ENCODE peak calls at places on chromosomes 1 and 21, in five cellular contexts. One of them, this sample, is unnamed.

GRCh38 chr1:211620097-211620496 is 41.1 kb upstream of the SLC30A1 start:
- DNase-seq in pancreas: no peak
- DNase-seq in midbrain: no peak
- DNase-seq in NCI-H345: no peak
- DNase-seq in HTR-8/SVneo: no peak
- DNase-seq in this sample: no peak

GRCh38 chr1:235657747-235658526 is 8.4 kb upstream of the GNG4 start:
- DNase-seq in pancreas: no peak
- DNase-seq in midbrain: no peak
- DNase-seq in NCI-H345: peak
- DNase-seq in HTR-8/SVneo: no peak
- DNase-seq in this sample: no peak

GRCh38 chr1:212671342-212672031 is 28.2 kb downstream of the BATF3 start:
- DNase-seq in pancreas: no peak
- DNase-seq in midbrain: peak
- DNase-seq in NCI-H345: peak
- DNase-seq in HTR-8/SVneo: peak
- DNase-seq in this sample: peak

GRCh38 chr1:228182296-228183030 is 16.9 kb downstream of the IBA57 start:
- DNase-seq in pancreas: no peak
- DNase-seq in midbrain: no peak
- DNase-seq in NCI-H345: no peak
- DNase-seq in HTR-8/SVneo: no peak
- DNase-seq in this sample: no peak

GRCh38 chr1:85047144-85047471 is 1.2 kb downstream of the MCOLN3 start:
- DNase-seq in pancreas: no peak
- DNase-seq in midbrain: no peak
- DNase-seq in NCI-H345: no peak
- DNase-seq in HTR-8/SVneo: no peak
- DNase-seq in this sample: no peak

GRCh38 chr1:109589177-109589576 is 30.2 kb downstream of the GNAT2 start:
- DNase-seq in pancreas: no peak
- DNase-seq in midbrain: no peak
- DNase-seq in NCI-H345: no peak
- DNase-seq in HTR-8/SVneo: no peak
- DNase-seq in this sample: no peak

GRCh38 chr21:41768371-41769042 is 1.7 kb upstream of the RIPK4 start:
- DNase-seq in pancreas: peak
- DNase-seq in midbrain: no peak
- DNase-seq in NCI-H345: peak
- DNase-seq in HTR-8/SVneo: no peak
- DNase-seq in this sample: peak

GRCh38 chr1:202165267-202165941 is 5.0 kb upstream of the PTPN7 start:
- DNase-seq in pancreas: no peak
- DNase-seq in midbrain: no peak
- DNase-seq in NCI-H345: no peak
- DNase-seq in HTR-8/SVneo: no peak
- DNase-seq in this sample: no peak

GRCh38 chr1:21852282-21853129 is 40.4 kb downstream of the LDLRAD2 start:
- DNase-seq in pancreas: no peak
- DNase-seq in midbrain: no peak
- DNase-seq in NCI-H345: no peak
- DNase-seq in HTR-8/SVneo: no peak
- DNase-seq in this sample: no peak

This sample was measured in NCI-H1105.